ENCODE peak calls at places on chromosome 16, in four cellular contexts. C is WTC11, H is K562, W is GM12878. A is an unnamed sample.
A peak's percentile ranks its signal among the peaks of the same experiment; 100 is the strongest.

GRCh38 chr16:87918314-87918713 is 18.0 kb downstream of the CA5A start:
- DNase-seq in H (no peak), C (no peak), W (no peak), A (no peak)

GRCh38 chr16:6837722-6838121 is 494.9 kb upstream of the RBFOX1 start:
- DNase-seq in C (no peak), W (no peak), H (no peak), A (no peak)

GRCh38 chr16:55661842-55662479 is 6.2 kb downstream of the SLC6A2 start:
- DNase-seq in W (no peak), C (no peak), H (no peak), A (no peak)

GRCh38 chr16:84357191-84357651 is 11.1 kb upstream of the ATP2C2 start:
- DNase-seq in C (no peak), W (no peak), H (no peak), A (no peak)

GRCh38 chr16:11094075-11094593 is 149.8 kb downstream of the CLEC16A start:
- DNase-seq in C (no peak), H (peak; percentile 89), W (peak; percentile 53), A (no peak)

GRCh38 chr16:34803683-34804416 is 1344.4 kb downstream of the TP53TG3F start:
- DNase-seq in W (no peak), C (no peak), H (no peak), A (no peak)

GRCh38 chr16:86635181-86635580 is 56.8 kb downstream of the FOXL1 start:
- DNase-seq in W (no peak), C (no peak), H (no peak), A (no peak)

GRCh38 chr16:474420-475122 is 49.1 kb downstream of the RAB11FIP3 start:
- DNase-seq in W (no peak), H (no peak), C (no peak), A (peak; percentile 87)

GRCh38 chr16:64450170-64450569 is 671.7 kb downstream of the CDH11 start:
- DNase-seq in W (no peak), C (no peak), H (no peak), A (no peak)

GRCh38 chr16:89237733-89238132 is 20.2 kb downstream of the ZNF778 start:
- DNase-seq in C (no peak), H (no peak), W (no peak), A (no peak)

GRCh38 chr16:54928421-54929089 is 2.1 kb upstream of the IRX5 start:
- DNase-seq in H (peak; percentile 72), W (no peak), C (no peak), A (no peak)

GRCh38 chr16:73671102-73671501 is 623.2 kb upstream of the ZFHX3 start:
- DNase-seq in C (peak; percentile 20), W (no peak), H (no peak), A (no peak)

GRCh38 chr16:72932050-72932449 is 115.9 kb downstream of the ZFHX3 start:
- DNase-seq in H (no peak), C (no peak), W (no peak), A (no peak)

GRCh38 chr16:61813339-61813738 is 222.9 kb downstream of the CDH8 start:
- DNase-seq in H (no peak), C (no peak), W (no peak), A (no peak)

GRCh38 chr16:4788489-4788889 is 344 bp upstream of the SEPTIN12 start:
- DNase-seq in H (no peak), W (no peak), C (no peak), A (peak; percentile 64)

GRCh38 chr16:66247516-66248089 is 118.9 kb upstream of the CDH5 start:
- DNase-seq in C (no peak), W (no peak), H (no peak), A (no peak)

GRCh38 chr16:425082-425718 is at the start of gene RAB11FIP3:
- DNase-seq in C (peak; percentile 80), W (peak; percentile 35), H (peak; percentile 89), A (peak; percentile 53)

GRCh38 chr16:30028438-30029093 is 2.5 kb downstream of the TLCD3B start:
- DNase-seq in H (peak; percentile 60), C (peak; percentile 75), W (no peak), A (no peak)

GRCh38 chr16:77660311-77660710 is 62.0 kb upstream of the NUDT7 start:
- DNase-seq in C (no peak), H (peak; percentile 18), W (no peak), A (peak; percentile 35)

GRCh38 chr16:71367243-71367976 is 8.9 kb downstream of the CALB2 start:
- DNase-seq in C (peak; percentile 92), W (peak; percentile 2), H (peak; percentile 79), A (peak; percentile 55)
- TF ChIP-seq ETV6 in C (no peak), W (no peak), H (no peak), A (no peak)

GRCh38 chr16:49652441-49653175 is 203.3 kb downstream of the ZNF423 start:
- DNase-seq in H (no peak), W (no peak), C (no peak), A (no peak)

GRCh38 chr16:49651980-49652379 is 203.9 kb downstream of the ZNF423 start:
- DNase-seq in W (no peak), H (no peak), C (no peak), A (no peak)

GRCh38 chr16:49649013-49649785 is 206.7 kb downstream of the ZNF423 start:
- DNase-seq in C (no peak), W (no peak), H (no peak), A (peak; percentile 10)

GRCh38 chr16:49650603-49651002 is 205.3 kb downstream of the ZNF423 start:
- DNase-seq in C (no peak), W (no peak), H (no peak), A (no peak)

DNA sequence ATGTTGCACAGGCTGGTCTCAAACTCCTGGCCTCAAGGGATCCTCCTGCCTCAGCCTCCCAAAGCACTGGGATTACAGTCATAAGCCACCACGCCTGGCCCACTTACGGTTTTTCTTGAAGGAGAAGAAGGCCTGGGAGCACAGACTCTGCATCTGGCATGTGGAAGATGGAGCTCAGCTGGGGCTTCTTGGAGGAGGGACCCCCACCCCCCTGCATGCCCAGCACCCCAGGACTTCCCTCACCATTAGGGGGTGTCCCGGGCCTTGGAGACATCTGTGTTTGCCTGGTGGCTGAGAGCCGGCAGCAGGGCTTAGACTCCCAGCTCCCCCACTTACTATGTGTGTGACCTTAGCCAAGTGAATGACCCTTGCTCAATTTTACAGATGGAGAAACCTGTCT is 204.7 kb downstream of the ZNF423 start:
- DNase-seq in W (no peak), H (no peak), C (no peak), A (no peak)
- TF ChIP-seq ETV6 in W (no peak), H (no peak), C (no peak), A (no peak)

DNA sequence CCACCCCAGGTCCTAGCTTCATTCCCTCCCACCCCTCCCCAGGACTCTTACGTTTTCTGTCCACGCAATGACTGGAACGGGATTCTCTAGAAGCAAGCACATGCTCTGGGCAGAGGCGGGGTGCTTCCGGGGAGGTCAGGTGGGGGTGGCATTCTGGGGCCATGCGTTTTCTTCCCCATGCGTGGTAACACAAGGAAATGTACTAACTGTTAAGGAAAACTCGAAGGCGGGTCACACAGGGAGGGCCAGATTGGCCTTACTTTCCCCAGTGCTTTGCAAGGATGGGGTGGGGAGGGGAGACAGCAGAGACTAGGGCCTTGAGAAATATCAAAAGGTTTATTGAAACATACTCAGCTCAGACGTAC is 26.0 kb downstream of the GPRC5B start:
- DNase-seq in W (no peak), H (no peak), C (no peak), A (no peak)
- TF ChIP-seq ETV6 in W (no peak), H (no peak), C (no peak), A (no peak)

GRCh38 chr16:2852003-2852730 is 5.8 kb downstream of the PRSS22 start:
- DNase-seq in H (no peak), W (no peak), C (no peak), A (no peak)

GRCh38 chr16:2845116-2845515 is 12.9 kb downstream of the PRSS22 start:
- DNase-seq in C (no peak), H (no peak), W (no peak), A (no peak)

GRCh38 chr16:2846511-2847310 is 11.3 kb downstream of the PRSS22 start:
- DNase-seq in W (no peak), H (no peak), C (no peak), A (no peak)

GRCh38 chr16:2852731-2853507 is 5.1 kb downstream of the PRSS22 start:
- DNase-seq in W (no peak), H (no peak), C (no peak), A (no peak)

DNA sequence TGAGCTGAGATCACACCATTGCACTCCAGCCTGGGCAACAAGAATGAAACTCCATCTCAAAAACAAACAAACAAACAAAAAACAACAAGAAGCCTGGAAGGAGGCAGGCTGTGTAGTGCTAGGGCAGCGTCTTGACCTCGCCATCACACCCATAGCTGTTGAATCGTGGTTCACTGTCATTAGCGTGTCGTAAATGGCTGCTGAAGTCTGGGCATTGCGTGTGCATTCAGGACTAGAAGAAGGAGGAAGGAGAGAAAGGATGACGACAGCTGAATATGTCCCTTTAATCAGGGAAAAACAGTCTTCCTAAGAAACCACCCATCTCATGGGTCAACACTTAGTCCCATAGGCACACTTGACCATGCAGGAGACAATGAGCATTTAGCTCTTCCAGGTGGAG is 9.0 kb downstream of the PRSS22 start:
- DNase-seq in H (no peak), C (no peak), W (no peak), A (no peak)
- TF ChIP-seq ETV6 in H (no peak), C (no peak), W (no peak), A (no peak)

GRCh38 chr16:16096161-16096857 is 127.0 kb downstream of the ABCC6 start:
- DNase-seq in W (no peak), C (no peak), H (no peak), A (no peak)
- TF ChIP-seq ETV6 in W (no peak), C (no peak), H (no peak), A (no peak)

A was measured in HepG2.